ENCODE peak calls at places on chromosomes 1 and 21, in five cellular contexts. C is GM13977, R is astrocyte of the spinal cord, K is BJ, F is heart left ventricle. V is an unnamed sample.

GRCh38 chr1:51329443-51330325 is 678 bp downstream of the TTC39A start:
- DNase-seq in C (no peak), F (peak; percentile 77), K (no peak), R (no peak), V (peak; percentile 96)

GRCh38 chr1:223844521-223844961 is 1.2 kb downstream of the TP53BP2 start:
- DNase-seq in K (no peak), F (no peak), R (no peak), C (no peak), V (no peak)

GRCh38 chr21:38244885-38245869 is 11.6 kb upstream of the KCNJ15 start:
- DNase-seq in R (peak; percentile 99), C (peak; percentile 40), F (no peak), K (peak; percentile 91), V (no peak)

GRCh38 chr1:56098956-56099355 is 480.4 kb downstream of the PLPP3 start:
- DNase-seq in C (no peak), F (no peak), R (no peak), K (no peak), V (no peak)

GRCh38 chr1:214445201-214445600 is 106.2 kb downstream of the PTPN14 start:
- DNase-seq in F (no peak), R (no peak), C (no peak), K (no peak), V (no peak)

GRCh38 chr1:17094664-17095063 is 24.6 kb downstream of the PADI2 start:
- DNase-seq in K (no peak), R (no peak), C (peak; percentile 72), F (no peak), V (no peak)

GRCh38 chr1:238196516-238196915 is 305.8 kb upstream of the ZP4 start:
- DNase-seq in R (no peak), C (no peak), K (no peak), F (no peak), V (no peak)

GRCh38 chr1:165290143-165290542 is 66.4 kb downstream of the LMX1A start:
- DNase-seq in K (no peak), R (no peak), C (no peak), F (no peak), V (no peak)

GRCh38 chr1:32126770-32127169 is 18.9 kb downstream of the KPNA6 start:
- DNase-seq in K (no peak), C (no peak), F (no peak), R (no peak), V (no peak)

GRCh38 chr1:115189814-115190541 is 100.7 kb upstream of the TSPAN2 start:
- DNase-seq in F (no peak), R (peak; percentile 91), C (no peak), K (peak; percentile 95), V (no peak)

GRCh38 chr1:201436461-201436860 is 14.9 kb upstream of the TNNI1 start:
- DNase-seq in C (no peak), K (no peak), R (no peak), F (no peak), V (no peak)

GRCh38 chr1:41895552-41895951 is 23.2 kb downstream of the HIVEP3 start:
- DNase-seq in K (no peak), R (no peak), F (no peak), C (no peak), V (no peak)

GRCh38 chr1:2556277-2557145 is at the start of gene TNFRSF14:
- DNase-seq in C (peak; percentile 89), F (peak; percentile 65), K (no peak), R (peak; percentile 63), V (peak; percentile 52)

GRCh38 chr1:150012611-150013010 is 2.1 kb upstream of the OTUD7B start:
- DNase-seq in C (no peak), F (no peak), K (no peak), R (peak; percentile 72), V (no peak)

GRCh38 chr1:246592695-246593094 is 26.4 kb downstream of the CNST start:
- DNase-seq in F (no peak), K (peak; percentile 90), C (no peak), R (peak; percentile 94), V (no peak)

GRCh38 chr1:205328476-205328875 is 6.9 kb upstream of the NUAK2 start:
- DNase-seq in K (no peak), C (no peak), R (no peak), F (no peak), V (no peak)

GRCh38 chr1:90707363-90707710 is 9.8 kb downstream of the BARHL2 start:
- DNase-seq in C (peak; percentile 55), F (no peak), K (no peak), R (peak; percentile 37), V (peak; percentile 63)

GRCh38 chr1:206002833-206003532 is at the start of gene RAB7B:
- DNase-seq in C (no peak), K (peak; percentile 28), R (peak; percentile 59), F (peak; percentile 73), V (peak; percentile 63)

GRCh38 chr1:227449727-227450420 is 113.5 kb upstream of the ZNF678 start:
- DNase-seq in R (no peak), C (no peak), K (no peak), F (no peak), V (no peak)

GRCh38 chr1:210989949-210990348 is 144.0 kb downstream of the KCNH1 start:
- DNase-seq in R (no peak), F (no peak), K (no peak), C (no peak), V (no peak)

GRCh38 chr1:229347528-229347927 is 4.7 kb upstream of the CCSAP start:
- DNase-seq in F (no peak), R (no peak), C (no peak), K (no peak), V (no peak)

GRCh38 chr1:212749924-212750535 is 41.5 kb downstream of the NSL1 start:
- DNase-seq in K (no peak), R (peak; percentile 70), F (no peak), C (peak; percentile 20), V (no peak)

GRCh38 chr21:42245348-42246185 is 26.6 kb downstream of the ABCG1 start:
- DNase-seq in R (no peak), C (no peak), K (no peak), F (no peak), V (no peak)

GRCh38 chr1:1418464-1419362 is 2.4 kb downstream of the ANKRD65 start:
- DNase-seq in R (no peak), F (no peak), C (peak; percentile 42), K (no peak), V (no peak)

GRCh38 chr21:39183272-39184049 is at the start of gene PSMG1:
- DNase-seq in C (peak; percentile 89), K (peak; percentile 56), F (peak; percentile 95), R (peak; percentile 96), V (peak; percentile 98)

GRCh38 chr1:97457446-97458089 is 463.3 kb downstream of the DPYD start:
- DNase-seq in F (no peak), K (no peak), C (no peak), R (no peak), V (no peak)

GRCh38 chr1:150076985-150077384 is 9.4 kb downstream of the VPS45 start:
- DNase-seq in R (no peak), K (no peak), F (no peak), C (no peak), V (no peak)

GRCh38 chr1:172813330-172813729 is 154.4 kb downstream of the FASLG start:
- DNase-seq in C (no peak), R (no peak), F (no peak), K (no peak), V (no peak)

GRCh38 chr1:56526571-56527174 is 52.7 kb downstream of the PLPP3 start:
- DNase-seq in F (no peak), K (no peak), R (no peak), C (no peak), V (no peak)

GRCh38 chr1:160114085-160114484 is 1.5 kb upstream of the ATP1A2 start:
- DNase-seq in F (peak; percentile 43), C (no peak), R (no peak), K (no peak), V (no peak)

GRCh38 chr1:214418380-214418779 is 133.0 kb downstream of the PTPN14 start:
- DNase-seq in C (no peak), K (no peak), R (no peak), F (no peak), V (no peak)

GRCh38 chr1:56958526-56958925 is 7.3 kb downstream of the C8B start:
- DNase-seq in C (no peak), F (no peak), K (no peak), R (no peak), V (no peak)

GRCh38 chr1:186659946-186660472 is 20.2 kb downstream of the PTGS2 start:
- DNase-seq in F (no peak), R (no peak), K (no peak), C (no peak), V (no peak)

GRCh38 chr1:162632234-162632666 is at the start of gene DDR2:
- DNase-seq in R (peak; percentile 94), C (no peak), F (peak; percentile 65), K (peak; percentile 86), V (peak; percentile 43)

GRCh38 chr1:12196641-12197482 is 30.1 kb downstream of the TNFRSF1B start:
- DNase-seq in R (no peak), C (no peak), K (no peak), F (no peak), V (no peak)
- TF ChIP-seq CTCF in R (no peak), C (no peak), K (no peak), F (no peak), V (no peak)

GRCh38 chr1:153658400-153659174 is at the start of gene SNAPIN:
- DNase-seq in F (peak; percentile 93), C (peak; percentile 91), K (no peak), R (peak; percentile 88), V (peak; percentile 94)
- TF ChIP-seq CTCF in F (peak; percentile 24), C (no peak), K (peak; percentile 26), R (peak; percentile 19), V (no peak)

GRCh38 chr1:27567931-27568246 is 36.1 kb downstream of the AHDC1 start:
- DNase-seq in C (no peak), R (no peak), K (no peak), F (no peak), V (no peak)

GRCh38 chr1:27569506-27570382 is 34.2 kb downstream of the AHDC1 start:
- DNase-seq in R (no peak), C (no peak), F (no peak), K (no peak), V (no peak)

GRCh38 chr1:27567183-27567526 is 36.8 kb downstream of the AHDC1 start:
- DNase-seq in F (no peak), K (no peak), R (no peak), C (no peak), V (no peak)

GRCh38 chr1:27569088-27569459 is 34.9 kb downstream of the AHDC1 start:
- DNase-seq in C (no peak), R (no peak), F (peak; percentile 27), K (no peak), V (peak; percentile 63)

GRCh38 chr1:27568247-27569087 is 35.5 kb downstream of the AHDC1 start:
- DNase-seq in R (peak; percentile 93), C (peak; percentile 99), K (peak; percentile 60), F (peak; percentile 95), V (peak; percentile 98)
- TF ChIP-seq CTCF in R (peak; percentile 46), C (peak; percentile 79), K (peak; percentile 47), F (peak; percentile 60), V (peak; percentile 90)

DNA sequence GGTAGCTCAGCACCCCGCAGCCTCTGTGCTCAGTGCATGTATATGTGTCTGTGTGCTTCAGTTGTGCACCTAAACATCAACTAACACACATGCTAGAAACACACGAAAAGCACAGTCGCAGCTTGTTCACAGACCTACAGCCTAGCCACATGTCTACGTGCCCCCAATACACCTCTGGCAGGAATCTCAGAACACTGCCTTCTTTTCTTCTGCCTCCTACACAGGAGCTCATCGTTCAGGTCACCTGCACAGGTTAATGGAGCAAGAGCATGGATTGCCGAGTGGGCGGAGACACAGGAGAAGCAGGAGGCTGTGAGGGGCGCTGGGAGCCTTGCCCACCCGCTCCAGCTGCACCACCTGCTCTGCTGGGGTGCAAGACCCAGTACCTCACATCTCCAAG is 31.6 kb downstream of the CTNNBIP1 start:
- DNase-seq in F (no peak), K (no peak), C (no peak), R (no peak), V (no peak)
- TF ChIP-seq CTCF in F (no peak), K (no peak), C (no peak), R (no peak), V (no peak)

V was measured in body of pancreas.